ENCODE peak calls at places on chromosomes 16 and 17, in ten cellular contexts. One of them, this sample, is unnamed.

GRCh38 chr16:49376206-49376605 is 2.6 kb downstream of the C16orf78 start:
- DNase-seq in transverse colon: no peak
- DNase-seq in spleen: no peak
- DNase-seq in DND-41: no peak
- DNase-seq in endodermal cell: peak; percentile 18
- DNase-seq in fibroblast of lung: no peak
- DNase-seq in colonic mucosa: no peak
- DNase-seq in GM23338: no peak
- DNase-seq in esophagus squamous epithelium: no peak
- DNase-seq in tibial artery: no peak
- DNase-seq in this sample: no peak

GRCh38 chr17:71085238-71086033 is 916.1 kb downstream of the KCNJ2 start:
- DNase-seq in transverse colon: peak; percentile 14
- DNase-seq in spleen: no peak
- DNase-seq in DND-41: peak; percentile 65
- DNase-seq in endodermal cell: peak; percentile 95
- DNase-seq in fibroblast of lung: no peak
- DNase-seq in colonic mucosa: peak; percentile 22
- DNase-seq in GM23338: peak; percentile 86
- DNase-seq in esophagus squamous epithelium: no peak
- DNase-seq in tibial artery: no peak
- DNase-seq in this sample: no peak

GRCh38 chr17:72580321-72581127 is 459.7 kb downstream of the SOX9 start:
- DNase-seq in transverse colon: peak; percentile 42
- DNase-seq in spleen: peak; percentile 1
- DNase-seq in DND-41: no peak
- DNase-seq in endodermal cell: peak; percentile 65
- DNase-seq in fibroblast of lung: no peak
- DNase-seq in colonic mucosa: peak; percentile 53
- DNase-seq in GM23338: no peak
- DNase-seq in esophagus squamous epithelium: no peak
- DNase-seq in tibial artery: no peak
- DNase-seq in this sample: no peak

GRCh38 chr17:50062323-50063243 is 6.7 kb downstream of the ITGA3 start:
- DNase-seq in transverse colon: peak; percentile 88
- DNase-seq in spleen: peak; percentile 54
- DNase-seq in DND-41: no peak
- DNase-seq in endodermal cell: peak; percentile 56
- DNase-seq in fibroblast of lung: peak; percentile 89
- DNase-seq in colonic mucosa: peak; percentile 90
- DNase-seq in GM23338: no peak
- DNase-seq in esophagus squamous epithelium: no peak
- DNase-seq in tibial artery: peak; percentile 93
- DNase-seq in this sample: peak; percentile 96

GRCh38 chr17:68390888-68391545 is 66.3 kb downstream of the WIPI1 start:
- DNase-seq in transverse colon: no peak
- DNase-seq in spleen: no peak
- DNase-seq in DND-41: no peak
- DNase-seq in endodermal cell: peak; percentile 40
- DNase-seq in fibroblast of lung: peak; percentile 72
- DNase-seq in colonic mucosa: no peak
- DNase-seq in GM23338: no peak
- DNase-seq in esophagus squamous epithelium: no peak
- DNase-seq in tibial artery: no peak
- DNase-seq in this sample: no peak

GRCh38 chr16:13316008-13316407 is 414.6 kb downstream of the SHISA9 start:
- DNase-seq in transverse colon: no peak
- DNase-seq in spleen: no peak
- DNase-seq in DND-41: no peak
- DNase-seq in endodermal cell: no peak
- DNase-seq in fibroblast of lung: peak; percentile 68
- DNase-seq in colonic mucosa: no peak
- DNase-seq in GM23338: no peak
- DNase-seq in esophagus squamous epithelium: no peak
- DNase-seq in tibial artery: no peak
- DNase-seq in this sample: no peak

GRCh38 chr16:75385507-75386152 is 47.7 kb downstream of the CFDP1 start:
- DNase-seq in transverse colon: no peak
- DNase-seq in spleen: no peak
- DNase-seq in DND-41: no peak
- DNase-seq in endodermal cell: no peak
- DNase-seq in fibroblast of lung: peak; percentile 80
- DNase-seq in colonic mucosa: no peak
- DNase-seq in GM23338: peak; percentile 79
- DNase-seq in esophagus squamous epithelium: no peak
- DNase-seq in tibial artery: no peak
- DNase-seq in this sample: no peak

GRCh38 chr17:68428498-68429172 is 28.7 kb downstream of the WIPI1 start:
- DNase-seq in transverse colon: no peak
- DNase-seq in spleen: peak; percentile 27
- DNase-seq in DND-41: no peak
- DNase-seq in endodermal cell: no peak
- DNase-seq in fibroblast of lung: no peak
- DNase-seq in colonic mucosa: no peak
- DNase-seq in GM23338: no peak
- DNase-seq in esophagus squamous epithelium: no peak
- DNase-seq in tibial artery: peak; percentile 32
- DNase-seq in this sample: no peak

GRCh38 chr17:27892866-27893769 is at the start of gene LYRM9:
- DNase-seq in transverse colon: peak; percentile 94
- DNase-seq in spleen: peak; percentile 99
- DNase-seq in DND-41: peak; percentile 78
- DNase-seq in endodermal cell: peak; percentile 99
- DNase-seq in fibroblast of lung: peak; percentile 73
- DNase-seq in colonic mucosa: peak; percentile 92
- DNase-seq in GM23338: peak; percentile 93
- DNase-seq in esophagus squamous epithelium: no peak
- DNase-seq in tibial artery: peak; percentile 94
- DNase-seq in this sample: peak; percentile 96

GRCh38 chr17:63972796-63973195 is at the start of gene SCN4A:
- DNase-seq in transverse colon: no peak
- DNase-seq in spleen: no peak
- DNase-seq in DND-41: no peak
- DNase-seq in endodermal cell: no peak
- DNase-seq in fibroblast of lung: no peak
- DNase-seq in colonic mucosa: no peak
- DNase-seq in GM23338: no peak
- DNase-seq in esophagus squamous epithelium: no peak
- DNase-seq in tibial artery: no peak
- DNase-seq in this sample: no peak

GRCh38 chr16:66129196-66129595 is 237.3 kb upstream of the CDH5 start:
- DNase-seq in transverse colon: no peak
- DNase-seq in spleen: no peak
- DNase-seq in DND-41: no peak
- DNase-seq in endodermal cell: no peak
- DNase-seq in fibroblast of lung: no peak
- DNase-seq in colonic mucosa: no peak
- DNase-seq in GM23338: no peak
- DNase-seq in esophagus squamous epithelium: no peak
- DNase-seq in tibial artery: no peak
- DNase-seq in this sample: no peak

DNA sequence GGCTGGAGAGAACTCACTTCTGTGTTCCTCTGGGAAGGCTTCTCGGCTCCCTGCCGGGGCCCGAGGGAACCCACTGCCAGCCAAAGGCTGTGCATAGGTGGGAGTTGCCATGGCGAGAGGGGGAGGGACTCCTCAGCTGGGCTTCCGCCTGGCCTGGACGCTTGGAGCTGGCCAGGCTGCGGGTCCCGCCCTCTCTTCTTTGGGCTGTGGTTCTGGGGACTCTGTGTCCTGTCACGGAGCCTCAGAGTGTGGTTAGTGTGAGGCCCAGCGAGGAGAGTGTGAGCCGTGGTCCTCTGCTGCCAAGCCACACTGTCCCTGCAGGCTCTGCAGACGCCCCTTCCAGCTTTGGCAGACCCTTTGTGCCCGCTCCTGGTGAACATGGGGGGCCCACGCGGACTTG is 123.1 kb downstream of the OR1D5 start:
- DNase-seq in transverse colon: no peak
- DNase-seq in spleen: no peak
- DNase-seq in DND-41: no peak
- DNase-seq in endodermal cell: peak; percentile 83
- DNase-seq in fibroblast of lung: no peak
- DNase-seq in colonic mucosa: no peak
- DNase-seq in GM23338: peak; percentile 58
- DNase-seq in esophagus squamous epithelium: no peak
- DNase-seq in tibial artery: peak; percentile 70
- DNase-seq in this sample: no peak
- H3K4me1 ChIP-seq in transverse colon: peaks cover 18% of the 10 kb centered on the region
- H3K4me1 ChIP-seq in spleen: peaks cover 20% of the 10 kb centered on the region
- H3K4me1 ChIP-seq in DND-41: no peaks in the 10 kb centered on the region
- H3K4me1 ChIP-seq in endodermal cell: no peaks in the 10 kb centered on the region
- H3K4me1 ChIP-seq in fibroblast of lung: no peaks in the 10 kb centered on the region
- H3K4me1 ChIP-seq in colonic mucosa: no peaks in the 10 kb centered on the region
- H3K4me1 ChIP-seq in GM23338: no peaks in the 10 kb centered on the region
- H3K4me1 ChIP-seq in esophagus squamous epithelium: no peaks in the 10 kb centered on the region
- H3K4me1 ChIP-seq in tibial artery: no peaks in the 10 kb centered on the region
- H3K4me1 ChIP-seq in this sample: no peaks in the 10 kb centered on the region

GRCh38 chr16:3800477-3801270 is 79.8 kb downstream of the CREBBP start:
- DNase-seq in transverse colon: no peak
- DNase-seq in spleen: no peak
- DNase-seq in DND-41: no peak
- DNase-seq in endodermal cell: no peak
- DNase-seq in fibroblast of lung: no peak
- DNase-seq in colonic mucosa: no peak
- DNase-seq in GM23338: no peak
- DNase-seq in esophagus squamous epithelium: no peak
- DNase-seq in tibial artery: no peak
- DNase-seq in this sample: no peak

GRCh38 chr16:3797904-3798811 is 80.8 kb upstream of the TRAP1 start:
- DNase-seq in transverse colon: no peak
- DNase-seq in spleen: no peak
- DNase-seq in DND-41: no peak
- DNase-seq in endodermal cell: no peak
- DNase-seq in fibroblast of lung: no peak
- DNase-seq in colonic mucosa: no peak
- DNase-seq in GM23338: peak; percentile 51
- DNase-seq in esophagus squamous epithelium: no peak
- DNase-seq in tibial artery: no peak
- DNase-seq in this sample: no peak

GRCh38 chr16:3800019-3800418 is 80.5 kb downstream of the CREBBP start:
- DNase-seq in transverse colon: no peak
- DNase-seq in spleen: no peak
- DNase-seq in DND-41: no peak
- DNase-seq in endodermal cell: no peak
- DNase-seq in fibroblast of lung: no peak
- DNase-seq in colonic mucosa: no peak
- DNase-seq in GM23338: no peak
- DNase-seq in esophagus squamous epithelium: no peak
- DNase-seq in tibial artery: no peak
- DNase-seq in this sample: no peak

GRCh38 chr16:3797473-3797872 is 80.1 kb upstream of the TRAP1 start:
- DNase-seq in transverse colon: no peak
- DNase-seq in spleen: no peak
- DNase-seq in DND-41: no peak
- DNase-seq in endodermal cell: no peak
- DNase-seq in fibroblast of lung: peak; percentile 14
- DNase-seq in colonic mucosa: no peak
- DNase-seq in GM23338: no peak
- DNase-seq in esophagus squamous epithelium: no peak
- DNase-seq in tibial artery: no peak
- DNase-seq in this sample: no peak

GRCh38 chr16:3798827-3799226 is 81.5 kb upstream of the TRAP1 start:
- DNase-seq in transverse colon: no peak
- DNase-seq in spleen: no peak
- DNase-seq in DND-41: no peak
- DNase-seq in endodermal cell: no peak
- DNase-seq in fibroblast of lung: no peak
- DNase-seq in colonic mucosa: no peak
- DNase-seq in GM23338: no peak
- DNase-seq in esophagus squamous epithelium: no peak
- DNase-seq in tibial artery: no peak
- DNase-seq in this sample: no peak
- H3K4me3 ChIP-seq in transverse colon: no peak overlapping the region
- H3K4me3 ChIP-seq in spleen: no peak overlapping the region
- H3K4me3 ChIP-seq in DND-41: no peak overlapping the region
- H3K4me3 ChIP-seq in endodermal cell: no peak overlapping the region
- H3K4me3 ChIP-seq in fibroblast of lung: no peak overlapping the region
- H3K4me3 ChIP-seq in colonic mucosa: no peak overlapping the region
- H3K4me3 ChIP-seq in GM23338: no peak overlapping the region
- H3K4me3 ChIP-seq in esophagus squamous epithelium: no peak overlapping the region
- H3K4me3 ChIP-seq in tibial artery: no peak overlapping the region
- H3K4me3 ChIP-seq in this sample: no peak overlapping the region

GRCh38 chr17:8154608-8155152 is 2.5 kb upstream of the PER1 start:
- DNase-seq in transverse colon: no peak
- DNase-seq in spleen: no peak
- DNase-seq in DND-41: no peak
- DNase-seq in endodermal cell: no peak
- DNase-seq in fibroblast of lung: no peak
- DNase-seq in colonic mucosa: no peak
- DNase-seq in GM23338: no peak
- DNase-seq in esophagus squamous epithelium: no peak
- DNase-seq in tibial artery: no peak
- DNase-seq in this sample: no peak
- H3K27ac ChIP-seq in transverse colon: peak overlapping the region; percentile 99
- H3K27ac ChIP-seq in spleen: peak overlapping the region; percentile 100
- H3K27ac ChIP-seq in DND-41: no peak overlapping the region
- H3K27ac ChIP-seq in endodermal cell: peak overlapping the region; percentile 52
- H3K27ac ChIP-seq in fibroblast of lung: peak overlapping the region; percentile 88
- H3K27ac ChIP-seq in colonic mucosa: peak overlapping the region; percentile 93
- H3K27ac ChIP-seq in GM23338: peak overlapping the region; percentile 83
- H3K27ac ChIP-seq in esophagus squamous epithelium: peak overlapping the region; percentile 99
- H3K27ac ChIP-seq in tibial artery: peak overlapping the region; percentile 99
- H3K27ac ChIP-seq in this sample: peak overlapping the region; percentile 100

GRCh38 chr17:4140125-4140524 is 2.7 kb downstream of the ZZEF1 start:
- DNase-seq in transverse colon: no peak
- DNase-seq in spleen: no peak
- DNase-seq in DND-41: no peak
- DNase-seq in endodermal cell: no peak
- DNase-seq in fibroblast of lung: no peak
- DNase-seq in colonic mucosa: no peak
- DNase-seq in GM23338: no peak
- DNase-seq in esophagus squamous epithelium: no peak
- DNase-seq in tibial artery: no peak
- DNase-seq in this sample: no peak
- H3K4me1 ChIP-seq in transverse colon: peaks cover 78% of the 10 kb centered on the region
- H3K4me1 ChIP-seq in spleen: peaks cover 77% of the 10 kb centered on the region
- H3K4me1 ChIP-seq in DND-41: peaks cover 43% of the 10 kb centered on the region
- H3K4me1 ChIP-seq in endodermal cell: peaks cover 9% of the 10 kb centered on the region
- H3K4me1 ChIP-seq in fibroblast of lung: peaks cover 12% of the 10 kb centered on the region
- H3K4me1 ChIP-seq in colonic mucosa: peaks cover 40% of the 10 kb centered on the region
- H3K4me1 ChIP-seq in GM23338: peaks cover 12% of the 10 kb centered on the region
- H3K4me1 ChIP-seq in esophagus squamous epithelium: peaks cover 46% of the 10 kb centered on the region
- H3K4me1 ChIP-seq in tibial artery: no peaks in the 10 kb centered on the region
- H3K4me1 ChIP-seq in this sample: peaks cover 41% of the 10 kb centered on the region

This sample was measured in kidney.